ENCODE peak calls at places on chromosomes 3 and 15, in eight cellular contexts. V is WTC11, Y is osteocyte, H is neural progenitor cell, X is nephron progenitor cell, L is brain microvascular endothelial cell, U is stomach, Z is A549. G is an unnamed sample.

GRCh38 chr3:157294444-157294843 is 134.5 kb upstream of the CCNL1 start:
- DNase-seq in U (no peak), Z (no peak), X (no peak), L (no peak), H (no peak), V (no peak), Y (no peak), G (no peak)

GRCh38 chr3:27680517-27681246 is 41.4 kb downstream of the EOMES start:
- DNase-seq in Y (no peak), U (no peak), H (peak), L (peak), X (no peak), V (peak), Z (no peak), G (no peak)

GRCh38 chr15:31364301-31365031 is 37.8 kb downstream of the KLF13 start:
- DNase-seq in U (no peak), L (no peak), H (peak), Y (no peak), X (no peak), Z (no peak), V (no peak), G (no peak)

GRCh38 chr15:39976291-39977274 is 42.7 kb downstream of the EIF2AK4 start:
- DNase-seq in Y (peak), U (peak), V (peak), Z (no peak), X (peak), L (peak), H (peak), G (peak)

GRCh38 chr3:106337116-106337515 is 468.3 kb upstream of the CBLB start:
- DNase-seq in U (no peak), Z (no peak), L (no peak), X (no peak), H (no peak), Y (no peak), V (no peak), G (no peak)

GRCh38 chr3:181383201-181383600 is 328.5 kb upstream of the SOX2 start:
- DNase-seq in H (no peak), L (no peak), Y (no peak), Z (no peak), X (no peak), U (no peak), V (no peak), G (no peak)

GRCh38 chr15:82698711-82699345 is 10.8 kb downstream of the AP3B2 start:
- DNase-seq in V (no peak), Y (no peak), H (no peak), U (no peak), Z (no peak), X (peak), L (no peak), G (no peak)

GRCh38 chr3:101809178-101810022 is 30.4 kb downstream of the NXPE3 start:
- DNase-seq in L (peak), V (no peak), U (no peak), H (peak), Z (peak), X (peak), Y (no peak), G (no peak)

GRCh38 chr15:52086001-52086786 is 26.4 kb downstream of the BCL2L10 start:
- DNase-seq in H (no peak), Y (no peak), L (no peak), Z (no peak), X (no peak), U (no peak), V (no peak), G (no peak)

GRCh38 chr15:70265986-70266385 is 168.3 kb upstream of the TLE3 start:
- DNase-seq in Z (no peak), Y (no peak), X (no peak), H (no peak), U (no peak), L (no peak), V (no peak), G (no peak)

GRCh38 chr15:98442379-98442833 is 205.9 kb upstream of the IGF1R start:
- DNase-seq in Z (peak), U (peak), X (peak), V (peak), L (peak), Y (peak), H (peak), G (no peak)

GRCh38 chr3:172107403-172107802 is 68.0 kb downstream of the FNDC3B start:
- DNase-seq in Z (no peak), L (no peak), H (no peak), V (no peak), U (no peak), X (no peak), Y (no peak), G (no peak)

GRCh38 chr3:64759811-64760210 is 72.0 kb upstream of the ADAMTS9 start:
- DNase-seq in H (no peak), X (no peak), Y (no peak), L (no peak), Z (no peak), U (no peak), V (no peak), G (no peak)

GRCh38 chr15:101006931-101007687 is 88.0 kb downstream of the LRRK1 start:
- DNase-seq in H (peak), L (peak), Z (peak), V (peak), U (peak), Y (no peak), X (peak), G (peak)

GRCh38 chr3:72836923-72837322 is 11.3 kb downstream of the SHQ1 start:
- DNase-seq in H (no peak), V (no peak), Z (no peak), Y (no peak), U (peak), L (no peak), X (no peak), G (no peak)

GRCh38 chr15:64665179-64665578 is 110.2 kb downstream of the RBPMS2 start:
- DNase-seq in H (no peak), X (no peak), U (no peak), Z (no peak), L (no peak), Y (no peak), V (no peak), G (no peak)

GRCh38 chr3:190064112-190064511 is 56.6 kb downstream of the P3H2 start:
- DNase-seq in U (peak), V (no peak), L (peak), X (no peak), Y (no peak), H (no peak), Z (peak), G (no peak)

GRCh38 chr3:123064914-123065313 is 1.9 kb upstream of the PDIA5 start:
- DNase-seq in Y (no peak), U (no peak), L (no peak), V (no peak), H (no peak), X (no peak), Z (no peak), G (no peak)

DNA sequence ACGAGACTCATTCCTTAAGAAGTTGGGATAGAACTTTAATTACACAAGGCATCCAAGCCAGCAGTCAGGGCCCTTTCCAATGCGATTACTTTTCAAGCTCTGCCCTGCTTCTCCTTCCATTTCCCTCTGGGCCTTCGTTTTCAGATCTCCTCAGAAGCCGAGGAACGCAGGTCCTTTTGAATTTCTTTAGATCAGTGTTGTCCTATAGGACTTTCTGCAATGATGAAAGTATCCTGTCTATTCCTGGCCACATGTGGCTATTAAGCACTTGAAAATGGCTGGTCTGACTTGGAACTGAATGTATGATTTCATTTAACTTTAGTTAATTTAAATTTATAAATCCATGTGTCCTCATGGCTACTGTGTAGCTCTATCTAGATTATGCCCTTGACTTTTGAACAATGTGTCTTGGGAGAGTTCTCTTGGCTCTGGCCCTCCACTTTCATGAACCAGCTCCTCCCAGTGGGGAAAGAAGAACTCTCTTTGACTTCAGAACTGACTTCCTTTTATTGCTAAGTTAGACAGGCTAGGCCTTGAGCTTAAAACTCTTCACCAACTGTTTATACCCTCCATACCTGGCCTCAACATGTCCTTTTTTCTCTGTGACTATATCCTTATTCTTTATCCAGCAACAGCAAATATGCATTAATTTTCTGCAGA is 22.7 kb downstream of the TGFBR2 start:
- DNase-seq in V (no peak), L (no peak), Y (no peak), H (no peak), X (no peak), Z (peak), U (no peak), G (no peak)
- TF ChIP-seq CTCF in V (no peak), L (peak), Y (peak), H (no peak), X (no peak), Z (no peak), U (no peak), G (no peak)

DNA sequence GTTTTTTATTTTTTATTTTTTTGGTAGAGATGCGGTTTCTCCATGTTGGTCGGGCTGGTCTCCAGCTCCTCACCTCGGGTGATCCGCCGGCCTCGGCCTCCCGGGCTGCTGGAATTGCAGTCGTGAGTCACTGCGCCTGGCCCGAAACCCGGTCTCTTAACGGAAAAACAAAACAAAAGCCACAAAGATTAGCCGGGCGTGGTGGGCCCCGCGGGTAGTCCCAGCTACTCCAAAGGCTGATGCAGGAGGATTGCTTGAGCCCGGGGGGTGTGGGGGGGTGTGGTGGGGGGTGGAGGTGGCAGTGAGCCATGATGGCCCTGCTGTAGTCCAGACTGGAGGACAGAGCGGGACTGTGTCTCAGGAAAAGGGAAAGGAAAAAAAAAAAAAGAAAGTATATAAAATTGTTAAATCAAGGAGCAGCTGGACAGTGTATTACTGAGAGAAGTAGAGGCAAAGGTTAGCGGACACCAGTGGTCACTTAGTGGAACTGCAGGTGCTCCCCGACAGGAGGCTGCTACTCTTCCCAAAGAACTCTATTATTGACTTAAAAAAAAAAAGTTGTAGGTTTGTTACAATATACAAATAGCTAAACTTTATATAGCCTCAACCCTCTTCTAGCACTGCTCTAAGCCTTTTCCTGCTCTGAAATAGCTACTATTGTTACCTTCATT is 30.3 kb upstream of the TUBGCP5 start:
- DNase-seq in V (no peak), Y (peak), U (no peak), Z (peak), L (no peak), H (peak), X (no peak), G (no peak)
- TF ChIP-seq CTCF in V (peak), Y (peak), U (no peak), Z (no peak), L (peak), H (peak), X (no peak), G (no peak)

DNA sequence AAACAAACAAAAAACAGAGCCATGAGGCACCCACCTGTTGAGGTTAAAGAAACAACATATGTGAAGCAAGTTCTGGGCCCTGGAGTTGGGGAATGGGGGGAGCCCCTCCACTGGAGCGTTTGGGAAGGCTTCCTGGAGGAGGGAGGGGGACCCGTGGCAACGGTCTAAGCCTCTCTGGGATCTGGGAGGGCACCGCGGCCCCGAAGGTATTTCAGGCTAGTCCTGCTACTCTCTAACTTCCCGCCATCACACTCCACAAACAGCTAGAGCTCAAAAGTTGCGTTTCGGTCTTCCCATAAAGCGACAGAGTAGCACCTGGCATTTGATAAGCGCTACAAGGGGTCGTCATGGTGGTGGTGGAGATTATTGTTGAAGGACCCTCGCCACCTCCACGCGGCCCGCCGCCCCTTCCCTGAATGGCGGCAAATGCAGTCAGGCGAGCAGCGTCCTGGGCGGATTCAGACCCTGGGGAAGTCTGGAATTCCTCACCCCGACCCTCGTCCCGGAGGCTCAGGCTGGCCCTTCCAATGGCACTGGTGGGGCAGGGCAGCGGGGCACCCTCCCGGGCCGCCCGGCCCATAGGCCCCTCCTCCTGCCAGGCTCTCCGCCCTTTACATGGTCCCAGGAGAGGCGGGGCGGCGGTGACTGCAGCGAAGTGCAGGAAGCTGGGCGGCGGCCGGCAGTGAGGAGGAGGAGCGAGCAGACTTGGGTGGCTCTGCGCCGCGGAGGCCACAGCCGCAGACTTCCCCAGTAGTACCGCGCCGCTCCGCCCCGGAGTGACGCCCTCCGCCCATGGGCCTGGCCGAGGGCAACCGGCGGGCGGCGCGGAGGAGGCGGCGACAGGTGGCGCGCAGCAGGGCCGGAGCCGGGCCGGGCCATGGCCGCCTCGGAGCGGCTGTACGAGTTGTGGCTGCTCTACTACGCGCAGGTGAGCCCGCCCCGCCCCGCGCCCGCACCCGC is at the start of gene NBEAL2:
- DNase-seq in Y (peak), X (peak), U (peak), Z (peak), L (peak), H (peak), V (peak), G (peak)
- TF ChIP-seq CTCF in Y (no peak), X (no peak), U (no peak), Z (no peak), L (no peak), H (no peak), V (no peak), G (no peak)

DNA sequence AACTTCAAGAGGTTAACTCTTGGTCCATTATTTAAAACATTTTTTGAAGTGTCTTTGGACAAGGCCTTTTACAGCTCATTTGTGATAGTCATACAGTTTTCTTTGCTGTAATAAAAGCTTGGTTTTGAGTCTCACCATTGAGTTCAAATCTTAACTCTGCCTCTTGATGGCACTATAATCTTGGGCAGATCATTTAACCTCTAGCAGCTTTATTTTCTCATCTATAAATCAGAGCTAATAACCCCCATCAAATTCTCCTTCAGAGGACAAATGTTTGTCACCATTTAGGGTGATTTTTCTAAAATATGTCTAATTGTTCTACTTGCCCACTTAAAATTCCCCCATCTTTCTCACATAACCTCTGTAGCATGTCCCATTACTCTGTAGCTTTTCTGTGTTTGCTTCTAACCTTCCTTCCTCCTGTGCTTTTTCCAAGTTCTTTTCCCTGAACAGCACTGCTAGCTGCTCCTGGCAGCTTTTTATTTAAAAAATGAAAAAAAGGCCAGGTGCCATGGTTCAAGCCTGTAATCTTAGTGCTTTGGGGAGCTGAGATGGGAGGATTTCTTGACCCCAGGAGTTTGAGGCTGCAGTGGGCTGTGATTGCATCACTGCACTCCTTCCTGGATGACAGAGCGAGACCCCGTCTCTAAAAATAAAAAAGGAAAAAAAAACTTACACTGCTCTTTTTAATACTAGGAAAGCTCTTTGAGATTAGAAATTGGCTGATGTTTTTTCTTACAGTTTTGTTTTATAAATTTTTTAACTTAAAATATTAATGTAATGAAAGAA is 28.5 kb downstream of the UBE2E1 start:
- DNase-seq in U (no peak), X (no peak), H (no peak), Y (no peak), V (no peak), L (no peak), Z (no peak), G (no peak)
- TF ChIP-seq CTCF in U (no peak), X (peak), H (peak), Y (peak), V (no peak), L (peak), Z (peak), G (no peak)

DNA sequence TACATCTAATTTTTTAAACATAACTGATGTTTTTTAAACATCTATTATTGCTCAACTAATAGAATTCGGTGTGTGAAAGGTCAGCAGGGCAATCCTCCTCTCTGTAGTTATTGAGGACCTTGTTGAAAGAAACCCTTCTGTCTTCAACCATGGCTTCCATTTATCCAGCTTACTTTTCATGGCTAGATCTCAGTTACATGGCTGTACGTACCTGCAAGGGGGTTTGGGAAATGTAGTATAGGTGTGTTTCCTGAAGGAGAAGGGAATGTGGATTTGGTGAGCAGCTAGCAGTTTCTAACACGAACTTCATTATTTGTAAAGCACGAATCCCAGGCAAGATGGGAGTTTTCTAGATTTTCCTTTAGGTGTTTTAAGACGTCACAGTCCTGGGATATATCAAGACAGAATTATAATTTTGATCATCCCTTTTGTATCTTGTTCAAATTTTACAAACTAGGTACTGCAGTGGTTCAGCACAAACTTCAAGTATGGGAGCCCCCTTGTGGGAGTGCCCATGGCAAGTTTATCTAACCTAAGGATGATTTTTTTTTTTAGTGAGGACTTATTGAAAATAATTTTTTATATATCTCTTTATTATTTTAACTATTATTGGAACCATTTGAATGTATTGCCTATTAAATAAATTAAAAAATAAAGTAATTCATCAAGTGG is 41.6 kb downstream of the FBXL2 start:
- DNase-seq in U (no peak), X (no peak), Y (no peak), L (no peak), Z (peak), V (no peak), H (no peak), G (no peak)
- TF ChIP-seq CTCF in U (no peak), X (peak), Y (peak), L (peak), Z (peak), V (no peak), H (peak), G (no peak)

G was measured in activated B cell treated with CpG ODN at 0.5 μM for 24 hours.